ENCODE peak calls at places on chromosomes 13 and 19, in ten cellular contexts. B is MM.1S; M is MCF 10A; L is kidney; O is H9; D is A549; A is CD8-positive, alpha-beta T cell; S is activated CD8-positive, alpha-beta T cell treated with anti-CD3 and anti-CD28 coated beads for 36 hours; R is heart right ventricle; E is heart left ventricle. Z is an unnamed sample.

GRCh38 chr19:18197941-18198340 is 4.9 kb downstream of the MPV17L2 start:
- DNase-seq in S (no peak), A (no peak), B (no peak), D (no peak), E (no peak), M (no peak), O (no peak), R (no peak), L (no peak), Z (no peak)

GRCh38 chr19:58440556-58440955 is 603 bp upstream of the ZNF132 start:
- DNase-seq in B (no peak), E (peak), D (no peak), A (no peak), R (no peak), O (no peak), M (no peak), S (no peak), L (no peak), Z (peak)

GRCh38 chr13:31908696-31909386 is 122.7 kb upstream of the FRY start:
- DNase-seq in S (no peak), M (peak), E (no peak), L (no peak), D (no peak), O (no peak), B (no peak), R (no peak), A (no peak), Z (no peak)

GRCh38 chr19:47324502-47324901 is 7.5 kb upstream of the C5AR2 start:
- DNase-seq in M (no peak), D (no peak), A (no peak), S (no peak), B (no peak), O (no peak), R (peak), E (no peak), L (no peak), Z (no peak)

GRCh38 chr13:30739646-30740642 is 4.6 kb downstream of the ALOX5AP start:
- DNase-seq in L (no peak), B (no peak), D (peak), O (no peak), R (no peak), M (peak), S (peak), A (peak), E (no peak), Z (no peak)

GRCh38 chr19:42052241-42052863 is 17.7 kb downstream of the GRIK5 start:
- DNase-seq in O (no peak), E (no peak), A (no peak), R (no peak), M (no peak), L (no peak), B (no peak), S (no peak), D (no peak), Z (no peak)

GRCh38 chr19:5642204-5642603 is 19.3 kb downstream of the SAFB start:
- DNase-seq in R (no peak), D (no peak), E (no peak), L (no peak), M (no peak), S (no peak), O (no peak), A (no peak), B (no peak), Z (no peak)

GRCh38 chr13:107370036-107370785 is 802.3 kb upstream of the ARGLU1 start:
- DNase-seq in L (no peak), O (no peak), D (no peak), E (no peak), A (no peak), R (no peak), M (peak), B (no peak), S (no peak), Z (no peak)

GRCh38 chr19:19410553-19411550 is 5.4 kb downstream of the GATAD2A start:
- DNase-seq in L (peak), D (no peak), M (no peak), E (no peak), S (peak), B (no peak), R (no peak), A (peak), O (no peak), Z (no peak)

GRCh38 chr13:109836629-109837607 is 50.5 kb upstream of the IRS2 start:
- DNase-seq in D (no peak), S (no peak), L (no peak), R (no peak), M (no peak), B (no peak), O (no peak), E (no peak), A (no peak), Z (no peak)

GRCh38 chr13:35855531-35856019 is 275.6 kb downstream of the DCLK1 start:
- DNase-seq in O (peak), A (no peak), S (peak), E (no peak), D (peak), M (peak), R (no peak), L (no peak), B (no peak), Z (no peak)

GRCh38 chr19:8575467-8575997 is 1.7 kb downstream of the MYO1F start:
- DNase-seq in M (peak), S (peak), R (no peak), L (no peak), E (no peak), D (no peak), A (peak), O (peak), B (peak), Z (no peak)

GRCh38 chr13:25528266-25528665 is 156.5 kb downstream of the ATP8A2 start:
- DNase-seq in D (no peak), O (no peak), L (no peak), R (no peak), E (no peak), S (no peak), M (no peak), B (no peak), A (no peak), Z (no peak)

GRCh38 chr13:39816936-39817335 is 161.5 kb downstream of the COG6 start:
- DNase-seq in M (no peak), L (no peak), B (no peak), S (no peak), E (no peak), R (no peak), A (no peak), O (no peak), D (no peak), Z (no peak)

GRCh38 chr19:10421240-10421948 is 1.1 kb downstream of the PDE4A start:
- DNase-seq in A (peak), M (no peak), E (no peak), O (no peak), R (no peak), S (peak), L (no peak), D (no peak), B (no peak), Z (no peak)
- TF ChIP-seq CTCF in A (peak), M (no peak), E (no peak), O (peak), R (no peak), S (peak), L (no peak), D (no peak), B (peak), Z (no peak)

GRCh38 chr13:106028916-106029315 is 506.5 kb downstream of the EFNB2 start:
- DNase-seq in S (no peak), L (no peak), O (no peak), B (no peak), E (no peak), A (no peak), M (no peak), R (no peak), D (no peak), Z (no peak)

GRCh38 chr13:106036870-106037269 is 498.6 kb downstream of the EFNB2 start:
- DNase-seq in D (no peak), R (no peak), E (no peak), M (peak), A (no peak), L (no peak), S (no peak), B (no peak), O (peak), Z (no peak)

GRCh38 chr13:106029901-106030300 is 505.6 kb downstream of the EFNB2 start:
- DNase-seq in A (no peak), L (no peak), R (no peak), M (no peak), E (no peak), O (no peak), S (no peak), B (no peak), D (no peak), Z (no peak)

GRCh38 chr13:106034201-106034600 is 501.3 kb downstream of the EFNB2 start:
- DNase-seq in L (no peak), O (no peak), M (peak), R (no peak), A (no peak), S (no peak), D (no peak), B (no peak), E (no peak), Z (no peak)

GRCh38 chr13:106033634-106034033 is 501.8 kb downstream of the EFNB2 start:
- DNase-seq in B (no peak), A (no peak), O (no peak), R (no peak), D (peak), E (no peak), L (no peak), M (peak), S (no peak), Z (no peak)
- TF ChIP-seq CTCF in B (no peak), A (no peak), O (peak), R (no peak), D (no peak), E (no peak), L (no peak), M (no peak), S (no peak), Z (no peak)

GRCh38 chr13:42041684-42042035 is 6.8 kb upstream of the DGKH start:
- DNase-seq in R (peak), E (peak), O (peak), A (no peak), M (peak), S (peak), L (peak), D (peak), B (no peak), Z (peak)
- TF ChIP-seq CTCF in R (peak), E (peak), O (peak), A (no peak), M (peak), S (no peak), L (peak), D (peak), B (no peak), Z (no peak)

DNA sequence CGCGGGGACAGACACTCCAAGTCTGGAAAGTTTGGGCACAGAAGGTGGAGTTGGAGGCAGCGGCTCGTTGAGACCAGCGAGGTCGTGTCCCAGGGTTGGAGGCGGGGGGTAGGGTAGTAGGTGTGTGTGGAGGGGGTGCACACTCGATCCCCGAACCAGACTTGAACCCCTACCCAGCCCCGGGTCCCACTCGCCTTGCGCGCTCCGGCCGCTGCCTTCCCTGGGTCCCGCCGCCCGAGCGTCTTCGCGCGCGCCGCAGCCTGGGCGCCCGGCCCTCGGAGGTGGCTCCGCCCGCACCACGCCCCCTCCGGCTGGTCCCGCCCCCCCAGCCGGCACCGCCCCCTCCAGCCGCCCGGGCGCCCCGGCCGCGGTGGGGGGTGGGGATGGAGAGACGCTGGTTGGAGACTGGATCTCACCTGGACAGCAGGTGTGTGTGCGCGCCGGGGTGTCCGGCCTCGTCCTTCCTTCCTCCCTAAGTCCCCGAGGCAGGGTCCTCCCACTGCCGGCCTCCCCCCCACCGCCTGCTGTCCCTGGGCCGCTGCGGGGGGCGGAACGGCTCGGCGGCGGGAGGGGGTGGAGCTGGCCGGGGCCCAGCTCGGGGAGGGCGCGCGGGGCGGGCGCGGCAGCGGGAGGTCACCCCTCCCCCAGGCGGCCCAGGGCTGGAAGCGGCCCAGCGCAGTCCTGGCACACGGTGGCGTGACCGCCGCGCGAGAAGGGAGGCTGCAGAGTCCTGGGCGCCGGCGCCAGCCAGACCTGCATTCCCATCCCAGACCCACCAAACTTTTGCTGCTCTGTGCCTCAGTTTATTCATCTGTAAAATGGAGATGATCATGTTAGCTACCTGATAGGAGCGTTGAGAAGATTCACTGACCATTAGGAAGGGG is at the start of gene KANK2:
- DNase-seq in E (peak), O (peak), M (peak), B (peak), L (peak), R (peak), D (peak), S (peak), A (peak), Z (peak)
- TF ChIP-seq CTCF in E (no peak), O (no peak), M (no peak), B (peak), L (peak), R (peak), D (peak), S (no peak), A (no peak), Z (no peak)

GRCh38 chr13:96963786-96964475 is 30.3 kb downstream of the OXGR1 start:
- DNase-seq in B (peak), M (peak), S (no peak), D (no peak), A (no peak), L (no peak), R (no peak), O (no peak), E (no peak), Z (no peak)

GRCh38 chr13:96952592-96952991 is 41.7 kb downstream of the OXGR1 start:
- DNase-seq in R (no peak), L (no peak), S (no peak), E (no peak), D (no peak), O (no peak), A (no peak), M (no peak), B (no peak), Z (no peak)

GRCh38 chr13:96960379-96960778 is 33.9 kb downstream of the OXGR1 start:
- DNase-seq in R (no peak), B (no peak), S (no peak), D (no peak), O (no peak), E (no peak), M (no peak), A (no peak), L (no peak), Z (no peak)

GRCh38 chr13:96958286-96958891 is 35.9 kb downstream of the OXGR1 start:
- DNase-seq in B (peak), S (peak), E (no peak), M (peak), A (no peak), O (no peak), R (no peak), L (no peak), D (no peak), Z (no peak)
- TF ChIP-seq CTCF in B (peak), S (peak), E (peak), M (peak), A (no peak), O (peak), R (peak), L (peak), D (peak), Z (no peak)